ENCODE peak calls at places on chromosomes 13 and 19, in five cellular contexts. One of them, this sample, is unnamed.

GRCh38 chr19:35959040-35959967 is 23.1 kb downstream of the LRFN3 start:
- DNase-seq in EH: peak
- DNase-seq in iris pigment epithelial cell: peak
- DNase-seq in activated T-helper 1 cell treated with Interleukin-2 at 50 U/mL for 16 hours: peak
- DNase-seq in stimulated activated CD4-positive, alpha-beta T cell treated with anti-CD3 and anti-CD28 coated beads, TNF-alpha, amount 100 ng/mL, for 48 hours: peak
- DNase-seq in this sample: no peak

GRCh38 chr13:25821761-25822160 is 230.1 kb downstream of the SHISA2 start:
- DNase-seq in EH: no peak
- DNase-seq in iris pigment epithelial cell: no peak
- DNase-seq in activated T-helper 1 cell treated with Interleukin-2 at 50 U/mL for 16 hours: no peak
- DNase-seq in stimulated activated CD4-positive, alpha-beta T cell treated with anti-CD3 and anti-CD28 coated beads, TNF-alpha, amount 100 ng/mL, for 48 hours: no peak
- DNase-seq in this sample: no peak

GRCh38 chr13:68970532-68970931 is 1137.1 kb upstream of the ATXN8OS start:
- DNase-seq in EH: no peak
- DNase-seq in iris pigment epithelial cell: no peak
- DNase-seq in activated T-helper 1 cell treated with Interleukin-2 at 50 U/mL for 16 hours: no peak
- DNase-seq in stimulated activated CD4-positive, alpha-beta T cell treated with anti-CD3 and anti-CD28 coated beads, TNF-alpha, amount 100 ng/mL, for 48 hours: no peak
- DNase-seq in this sample: no peak

GRCh38 chr19:33248954-33249613 is 23.4 kb upstream of the SLC7A10 start:
- DNase-seq in EH: no peak
- DNase-seq in iris pigment epithelial cell: no peak
- DNase-seq in activated T-helper 1 cell treated with Interleukin-2 at 50 U/mL for 16 hours: no peak
- DNase-seq in stimulated activated CD4-positive, alpha-beta T cell treated with anti-CD3 and anti-CD28 coated beads, TNF-alpha, amount 100 ng/mL, for 48 hours: no peak
- DNase-seq in this sample: no peak

GRCh38 chr13:40063278-40063698 is 407.8 kb downstream of the COG6 start:
- DNase-seq in EH: no peak
- DNase-seq in iris pigment epithelial cell: no peak
- DNase-seq in activated T-helper 1 cell treated with Interleukin-2 at 50 U/mL for 16 hours: no peak
- DNase-seq in stimulated activated CD4-positive, alpha-beta T cell treated with anti-CD3 and anti-CD28 coated beads, TNF-alpha, amount 100 ng/mL, for 48 hours: no peak
- DNase-seq in this sample: no peak

GRCh38 chr13:113933901-113934300 is 40.0 kb downstream of the C13orf46 start:
- DNase-seq in EH: no peak
- DNase-seq in iris pigment epithelial cell: no peak
- DNase-seq in activated T-helper 1 cell treated with Interleukin-2 at 50 U/mL for 16 hours: no peak
- DNase-seq in stimulated activated CD4-positive, alpha-beta T cell treated with anti-CD3 and anti-CD28 coated beads, TNF-alpha, amount 100 ng/mL, for 48 hours: no peak
- DNase-seq in this sample: no peak

GRCh38 chr13:84609716-84610115 is 727.4 kb upstream of the SLITRK1 start:
- DNase-seq in EH: peak
- DNase-seq in iris pigment epithelial cell: peak
- DNase-seq in activated T-helper 1 cell treated with Interleukin-2 at 50 U/mL for 16 hours: no peak
- DNase-seq in stimulated activated CD4-positive, alpha-beta T cell treated with anti-CD3 and anti-CD28 coated beads, TNF-alpha, amount 100 ng/mL, for 48 hours: no peak
- DNase-seq in this sample: no peak

GRCh38 chr13:50011461-50011860 is 3.8 kb upstream of the KCNRG start:
- DNase-seq in EH: no peak
- DNase-seq in iris pigment epithelial cell: no peak
- DNase-seq in activated T-helper 1 cell treated with Interleukin-2 at 50 U/mL for 16 hours: no peak
- DNase-seq in stimulated activated CD4-positive, alpha-beta T cell treated with anti-CD3 and anti-CD28 coated beads, TNF-alpha, amount 100 ng/mL, for 48 hours: no peak
- DNase-seq in this sample: no peak

GRCh38 chr19:14450168-14450874 is 17.2 kb downstream of the PKN1 start:
- DNase-seq in EH: peak
- DNase-seq in iris pigment epithelial cell: no peak
- DNase-seq in activated T-helper 1 cell treated with Interleukin-2 at 50 U/mL for 16 hours: no peak
- DNase-seq in stimulated activated CD4-positive, alpha-beta T cell treated with anti-CD3 and anti-CD28 coated beads, TNF-alpha, amount 100 ng/mL, for 48 hours: peak
- DNase-seq in this sample: no peak

GRCh38 chr13:28528848-28529247 is 33.9 kb upstream of the FLT1 start:
- DNase-seq in EH: peak
- DNase-seq in iris pigment epithelial cell: no peak
- DNase-seq in activated T-helper 1 cell treated with Interleukin-2 at 50 U/mL for 16 hours: no peak
- DNase-seq in stimulated activated CD4-positive, alpha-beta T cell treated with anti-CD3 and anti-CD28 coated beads, TNF-alpha, amount 100 ng/mL, for 48 hours: no peak
- DNase-seq in this sample: no peak